ENCODE peak calls at places on chromosomes 2 and 18, in eight cellular contexts. V, O, Q, P, Z, N, E and G are unnamed samples.

GRCh38 chr18:59697236-59697932 is at the start of gene CCBE1:
- DNase-seq in V (peak; percentile 81), O (peak; percentile 39), Q (peak; percentile 57), P (peak; percentile 4), Z (peak; percentile 79), N (no peak), E (peak; percentile 69), G (peak; percentile 77)

GRCh38 chr2:38207168-38207567 is 131.2 kb upstream of the CYP1B1 start:
- DNase-seq in V (no peak), O (no peak), Q (no peak), P (no peak), Z (no peak), N (no peak), E (no peak), G (no peak)

GRCh38 chr18:48136051-48136543 is 205.6 kb upstream of the SMAD2 start:
- DNase-seq in V (no peak), O (no peak), Q (peak; percentile 14), P (no peak), Z (peak; percentile 61), N (no peak), E (no peak), G (peak; percentile 15)

GRCh38 chr2:62304429-62305417 is 108.8 kb downstream of the B3GNT2 start:
- DNase-seq in V (no peak), O (peak; percentile 58), Q (peak; percentile 79), P (no peak), Z (peak; percentile 56), N (peak; percentile 76), E (peak; percentile 71), G (peak; percentile 60)

GRCh38 chr2:30708491-30709290 is 98.6 kb downstream of the CAPN13 start:
- DNase-seq in V (no peak), O (no peak), Q (no peak), P (no peak), Z (no peak), N (peak; percentile 73), E (no peak), G (no peak)

GRCh38 chr18:55856191-55856590 is 268.2 kb upstream of the TCF4 start:
- DNase-seq in V (no peak), O (no peak), Q (no peak), P (no peak), Z (no peak), N (no peak), E (no peak), G (no peak)

GRCh38 chr2:8647462-8647857 is 34.4 kb upstream of the ID2 start:
- DNase-seq in V (no peak), O (no peak), Q (no peak), P (no peak), Z (no peak), N (no peak), E (no peak), G (no peak)

GRCh38 chr2:47227532-47228166 is 72.5 kb upstream of the STPG4 start:
- DNase-seq in V (peak; percentile 12), O (no peak), Q (peak; percentile 36), P (no peak), Z (no peak), N (no peak), E (no peak), G (no peak)

GRCh38 chr2:32289165-32290054 is 11.7 kb downstream of the YIPF4 start:
- DNase-seq in V (no peak), O (no peak), Q (no peak), P (no peak), Z (no peak), N (no peak), E (no peak), G (no peak)